ENCODE peak calls at places on chromosomes 7 and 10, in nine cellular contexts. Z is cardiac muscle cell, V is astrocyte of the spinal cord, G is substantia nigra, I is NCI-H2029, T is heart right ventricle, J is dorsolateral prefrontal cortex, N is GM12865, U is Caco-2. S is an unnamed sample.

GRCh38 chr7:123303926-123304325 is 104.2 kb upstream of the SLC13A1 start:
- DNase-seq in Z (no peak), V (no peak), G (no peak), I (no peak), T (no peak), J (no peak), N (no peak), U (no peak), S (no peak)

GRCh38 chr7:815284-816216 is 16.7 kb upstream of the SUN1 start:
- DNase-seq in Z (peak; percentile 90), V (no peak), G (no peak), I (no peak), T (peak; percentile 50), J (no peak), N (peak; percentile 43), U (peak; percentile 86), S (peak; percentile 78)

GRCh38 chr7:128530855-128531104 is 54.2 kb downstream of the METTL2B start:
- DNase-seq in Z (no peak), V (no peak), G (no peak), I (no peak), T (no peak), J (no peak), N (no peak), U (no peak), S (no peak)

GRCh38 chr7:16528520-16528919 is 1.9 kb downstream of the LRRC72 start:
- DNase-seq in Z (no peak), V (no peak), G (no peak), I (no peak), T (no peak), J (no peak), N (no peak), U (no peak), S (no peak)

GRCh38 chr7:130996841-130997231 is 262.8 kb upstream of the KLF14 start:
- DNase-seq in Z (no peak), V (no peak), G (no peak), I (peak; percentile 83), T (no peak), J (no peak), N (no peak), U (peak; percentile 78), S (no peak)

GRCh38 chr7:133561361-133561760 is 308.5 kb downstream of the EXOC4 start:
- DNase-seq in Z (no peak), V (no peak), G (no peak), I (no peak), T (no peak), J (no peak), N (no peak), U (no peak), S (no peak)

GRCh38 chr10:61882621-61883375 is 18.7 kb upstream of the ARID5B start:
- DNase-seq in Z (no peak), V (peak; percentile 18), G (no peak), I (no peak), T (no peak), J (no peak), N (no peak), U (no peak), S (no peak)

GRCh38 chr10:122103592-122103991 is 114.6 kb downstream of the TACC2 start:
- DNase-seq in Z (no peak), V (no peak), G (no peak), I (no peak), T (no peak), J (no peak), N (no peak), U (no peak), S (no peak)

GRCh38 chr7:30893357-30893756 is 18.3 kb upstream of the AQP1 start:
- DNase-seq in Z (no peak), V (peak; percentile 78), G (peak; percentile 20), I (no peak), T (peak; percentile 68), J (no peak), N (no peak), U (no peak), S (no peak)

GRCh38 chr7:155484483-155485399 is 26.8 kb downstream of the EN2 start:
- DNase-seq in Z (no peak), V (no peak), G (no peak), I (no peak), T (no peak), J (no peak), N (no peak), U (no peak), S (no peak)

GRCh38 chr10:37304036-37304435 is 178.6 kb downstream of the ANKRD30A start:
- DNase-seq in Z (no peak), V (no peak), G (no peak), I (no peak), T (no peak), J (no peak), N (no peak), U (no peak), S (no peak)

GRCh38 chr10:130254168-130255061 is 118.2 kb downstream of the GLRX3 start:
- DNase-seq in Z (no peak), V (no peak), G (no peak), I (no peak), T (no peak), J (peak; percentile 69), N (no peak), U (no peak), S (no peak)

GRCh38 chr10:43259248-43259980 is 7.5 kb downstream of the RASGEF1A start:
- DNase-seq in Z (no peak), V (no peak), G (no peak), I (no peak), T (no peak), J (no peak), N (no peak), U (no peak), S (no peak)

GRCh38 chr7:24480501-24480900 is 92.8 kb upstream of the PALS2 start:
- DNase-seq in Z (no peak), V (no peak), G (no peak), I (no peak), T (no peak), J (no peak), N (no peak), U (no peak), S (no peak)

GRCh38 chr7:79050592-79050991 is 402.9 kb downstream of the MAGI2 start:
- DNase-seq in Z (no peak), V (peak; percentile 78), G (no peak), I (no peak), T (no peak), J (peak; percentile 46), N (no peak), U (no peak), S (no peak)

GRCh38 chr10:50310560-50311174 is 59.4 kb upstream of the ASAH2 start:
- DNase-seq in Z (peak; percentile 5), V (no peak), G (no peak), I (no peak), T (no peak), J (no peak), N (peak; percentile 57), U (peak; percentile 71), S (peak; percentile 54)

GRCh38 chr10:14009315-14010082 is 321.2 kb downstream of the FRMD4A start:
- DNase-seq in Z (no peak), V (peak; percentile 91), G (no peak), I (no peak), T (no peak), J (no peak), N (peak; percentile 95), U (no peak), S (no peak)

GRCh38 chr7:132394283-132395003 is 181.8 kb downstream of the PLXNA4 start:
- DNase-seq in Z (no peak), V (no peak), G (no peak), I (no peak), T (no peak), J (no peak), N (peak; percentile 18), U (peak; percentile 37), S (no peak)

GRCh38 chr7:80790877-80791276 is 128.0 kb downstream of the SEMA3C start:
- DNase-seq in Z (peak; percentile 54), V (no peak), G (no peak), I (no peak), T (peak; percentile 18), J (no peak), N (no peak), U (no peak), S (no peak)

GRCh38 chr10:124224331-124225028 is 131.1 kb upstream of the CHST15 start:
- DNase-seq in Z (no peak), V (peak; percentile 38), G (peak; percentile 33), I (no peak), T (no peak), J (no peak), N (no peak), U (no peak), S (no peak)

GRCh38 chr7:135802697-135803096 is 54.1 kb upstream of the FAM180A start:
- DNase-seq in Z (no peak), V (peak; percentile 11), G (no peak), I (no peak), T (no peak), J (no peak), N (no peak), U (no peak), S (no peak)

GRCh38 chr7:74094224-74095095 is 10.9 kb downstream of the LIMK1 start:
- DNase-seq in Z (peak; percentile 35), V (peak; percentile 95), G (peak; percentile 33), I (peak; percentile 82), T (peak; percentile 66), J (peak; percentile 67), N (peak; percentile 82), U (no peak), S (peak; percentile 18)

GRCh38 chr7:78535655-78536054 is 737.1 kb downstream of the PHTF2 start:
- DNase-seq in Z (no peak), V (no peak), G (no peak), I (no peak), T (no peak), J (no peak), N (no peak), U (no peak), S (no peak)

GRCh38 chr10:46033602-46034011 is 3.2 kb upstream of the NCOA4 start:
- DNase-seq in Z (peak; percentile 40), V (peak; percentile 84), G (no peak), I (no peak), T (no peak), J (no peak), N (no peak), U (peak; percentile 51), S (peak; percentile 25)

GRCh38 chr10:115948415-115948814 is 324.6 kb downstream of the GFRA1 start:
- DNase-seq in Z (no peak), V (peak; percentile 29), G (no peak), I (no peak), T (no peak), J (no peak), N (peak; percentile 7), U (no peak), S (no peak)

GRCh38 chr10:80541144-80541750 is 3.5 kb downstream of the SH2D4B start:
- DNase-seq in Z (no peak), V (no peak), G (no peak), I (no peak), T (peak; percentile 45), J (no peak), N (peak; percentile 63), U (no peak), S (no peak)

GRCh38 chr7:49400891-49401550 is 372.4 kb upstream of the VWC2 start:
- DNase-seq in Z (no peak), V (peak; percentile 18), G (no peak), I (no peak), T (no peak), J (peak; percentile 21), N (no peak), U (no peak), S (no peak)

S was measured in endothelial cell.